ENCODE peak calls at places on chromosomes 11 and 22, in eight cellular contexts. One of them, this sample, is unnamed.

GRCh38 chr11:64124147-64124546 is 41.8 kb downstream of the MACROD1 start:
- DNase-seq in NCI-H187: no peak
- DNase-seq in hepatic stellate cell: no peak
- DNase-seq in activated CD8-positive, alpha-beta T cell treated with anti-CD3 and anti-CD28 coated beads for 36 hours: no peak
- DNase-seq in C1 segment of cervical spinal cord: no peak
- DNase-seq in activated CD4-positive, alpha-beta T cell treated with anti-CD3 and anti-CD28 coated beads, Interleukin-2, amount 50 U/mL, for 4 hours: no peak
- DNase-seq in LNCaP clone FGC: no peak
- DNase-seq in sciatic nerve: no peak
- DNase-seq in this sample: no peak

GRCh38 chr11:92642146-92642919 is 327.1 kb upstream of the MTNR1B start:
- DNase-seq in NCI-H187: no peak
- DNase-seq in hepatic stellate cell: no peak
- DNase-seq in activated CD8-positive, alpha-beta T cell treated with anti-CD3 and anti-CD28 coated beads for 36 hours: no peak
- DNase-seq in C1 segment of cervical spinal cord: no peak
- DNase-seq in activated CD4-positive, alpha-beta T cell treated with anti-CD3 and anti-CD28 coated beads, Interleukin-2, amount 50 U/mL, for 4 hours: no peak
- DNase-seq in LNCaP clone FGC: no peak
- DNase-seq in sciatic nerve: no peak
- DNase-seq in this sample: no peak

GRCh38 chr11:106827687-106828086 is 190.6 kb downstream of the GUCY1A2 start:
- DNase-seq in NCI-H187: no peak
- DNase-seq in hepatic stellate cell: no peak
- DNase-seq in activated CD8-positive, alpha-beta T cell treated with anti-CD3 and anti-CD28 coated beads for 36 hours: no peak
- DNase-seq in C1 segment of cervical spinal cord: no peak
- DNase-seq in activated CD4-positive, alpha-beta T cell treated with anti-CD3 and anti-CD28 coated beads, Interleukin-2, amount 50 U/mL, for 4 hours: no peak
- DNase-seq in LNCaP clone FGC: no peak
- DNase-seq in sciatic nerve: no peak
- DNase-seq in this sample: no peak

GRCh38 chr11:94134651-94135512 is 6.2 kb downstream of the PANX1 start:
- DNase-seq in NCI-H187: no peak
- DNase-seq in hepatic stellate cell: peak; percentile 57
- DNase-seq in activated CD8-positive, alpha-beta T cell treated with anti-CD3 and anti-CD28 coated beads for 36 hours: peak; percentile 72
- DNase-seq in C1 segment of cervical spinal cord: peak; percentile 26
- DNase-seq in activated CD4-positive, alpha-beta T cell treated with anti-CD3 and anti-CD28 coated beads, Interleukin-2, amount 50 U/mL, for 4 hours: peak; percentile 16
- DNase-seq in LNCaP clone FGC: no peak
- DNase-seq in sciatic nerve: peak; percentile 73
- DNase-seq in this sample: no peak

GRCh38 chr11:13207665-13208594 is 69.7 kb upstream of the BMAL1 start:
- DNase-seq in NCI-H187: no peak
- DNase-seq in hepatic stellate cell: peak; percentile 34
- DNase-seq in activated CD8-positive, alpha-beta T cell treated with anti-CD3 and anti-CD28 coated beads for 36 hours: peak; percentile 15
- DNase-seq in C1 segment of cervical spinal cord: no peak
- DNase-seq in activated CD4-positive, alpha-beta T cell treated with anti-CD3 and anti-CD28 coated beads, Interleukin-2, amount 50 U/mL, for 4 hours: no peak
- DNase-seq in LNCaP clone FGC: no peak
- DNase-seq in sciatic nerve: no peak
- DNase-seq in this sample: no peak

GRCh38 chr22:24185501-24186351 is 4.4 kb downstream of the SUSD2 start:
- DNase-seq in NCI-H187: no peak
- DNase-seq in hepatic stellate cell: no peak
- DNase-seq in activated CD8-positive, alpha-beta T cell treated with anti-CD3 and anti-CD28 coated beads for 36 hours: no peak
- DNase-seq in C1 segment of cervical spinal cord: no peak
- DNase-seq in activated CD4-positive, alpha-beta T cell treated with anti-CD3 and anti-CD28 coated beads, Interleukin-2, amount 50 U/mL, for 4 hours: no peak
- DNase-seq in LNCaP clone FGC: no peak
- DNase-seq in sciatic nerve: no peak
- DNase-seq in this sample: no peak

GRCh38 chr11:72222106-72222891 is 2.3 kb upstream of the INPPL1 start:
- DNase-seq in NCI-H187: no peak
- DNase-seq in hepatic stellate cell: no peak
- DNase-seq in activated CD8-positive, alpha-beta T cell treated with anti-CD3 and anti-CD28 coated beads for 36 hours: no peak
- DNase-seq in C1 segment of cervical spinal cord: no peak
- DNase-seq in activated CD4-positive, alpha-beta T cell treated with anti-CD3 and anti-CD28 coated beads, Interleukin-2, amount 50 U/mL, for 4 hours: no peak
- DNase-seq in LNCaP clone FGC: no peak
- DNase-seq in sciatic nerve: no peak
- DNase-seq in this sample: no peak

GRCh38 chr11:47132981-47133380 is 43.7 kb downstream of the ARFGAP2 start:
- DNase-seq in NCI-H187: no peak
- DNase-seq in hepatic stellate cell: no peak
- DNase-seq in activated CD8-positive, alpha-beta T cell treated with anti-CD3 and anti-CD28 coated beads for 36 hours: no peak
- DNase-seq in C1 segment of cervical spinal cord: no peak
- DNase-seq in activated CD4-positive, alpha-beta T cell treated with anti-CD3 and anti-CD28 coated beads, Interleukin-2, amount 50 U/mL, for 4 hours: no peak
- DNase-seq in LNCaP clone FGC: no peak
- DNase-seq in sciatic nerve: no peak
- DNase-seq in this sample: no peak

GRCh38 chr22:31082606-31083376 is 1.7 kb downstream of the SMTN start:
- DNase-seq in NCI-H187: no peak
- DNase-seq in hepatic stellate cell: peak; percentile 90
- DNase-seq in activated CD8-positive, alpha-beta T cell treated with anti-CD3 and anti-CD28 coated beads for 36 hours: peak; percentile 88
- DNase-seq in C1 segment of cervical spinal cord: no peak
- DNase-seq in activated CD4-positive, alpha-beta T cell treated with anti-CD3 and anti-CD28 coated beads, Interleukin-2, amount 50 U/mL, for 4 hours: peak; percentile 58
- DNase-seq in LNCaP clone FGC: no peak
- DNase-seq in sciatic nerve: peak; percentile 88
- DNase-seq in this sample: peak; percentile 42

GRCh38 chr22:29907753-29908515 is 25.0 kb downstream of the MTMR3 start:
- DNase-seq in NCI-H187: peak; percentile 20
- DNase-seq in hepatic stellate cell: peak; percentile 66
- DNase-seq in activated CD8-positive, alpha-beta T cell treated with anti-CD3 and anti-CD28 coated beads for 36 hours: peak; percentile 45
- DNase-seq in C1 segment of cervical spinal cord: no peak
- DNase-seq in activated CD4-positive, alpha-beta T cell treated with anti-CD3 and anti-CD28 coated beads, Interleukin-2, amount 50 U/mL, for 4 hours: no peak
- DNase-seq in LNCaP clone FGC: peak; percentile 99
- DNase-seq in sciatic nerve: peak; percentile 78
- DNase-seq in this sample: peak; percentile 5

GRCh38 chr22:19290400-19291217 is 910 bp downstream of the CLTCL1 start:
- DNase-seq in NCI-H187: no peak
- DNase-seq in hepatic stellate cell: no peak
- DNase-seq in activated CD8-positive, alpha-beta T cell treated with anti-CD3 and anti-CD28 coated beads for 36 hours: no peak
- DNase-seq in C1 segment of cervical spinal cord: no peak
- DNase-seq in activated CD4-positive, alpha-beta T cell treated with anti-CD3 and anti-CD28 coated beads, Interleukin-2, amount 50 U/mL, for 4 hours: no peak
- DNase-seq in LNCaP clone FGC: no peak
- DNase-seq in sciatic nerve: no peak
- DNase-seq in this sample: no peak

GRCh38 chr11:13214276-13214865 is 63.2 kb upstream of the BMAL1 start:
- DNase-seq in NCI-H187: no peak
- DNase-seq in hepatic stellate cell: no peak
- DNase-seq in activated CD8-positive, alpha-beta T cell treated with anti-CD3 and anti-CD28 coated beads for 36 hours: no peak
- DNase-seq in C1 segment of cervical spinal cord: no peak
- DNase-seq in activated CD4-positive, alpha-beta T cell treated with anti-CD3 and anti-CD28 coated beads, Interleukin-2, amount 50 U/mL, for 4 hours: no peak
- DNase-seq in LNCaP clone FGC: no peak
- DNase-seq in sciatic nerve: no peak
- DNase-seq in this sample: no peak

GRCh38 chr22:31753005-31753633 is 700 bp upstream of the DEPDC5 start:
- DNase-seq in NCI-H187: no peak
- DNase-seq in hepatic stellate cell: no peak
- DNase-seq in activated CD8-positive, alpha-beta T cell treated with anti-CD3 and anti-CD28 coated beads for 36 hours: peak; percentile 15
- DNase-seq in C1 segment of cervical spinal cord: peak; percentile 42
- DNase-seq in activated CD4-positive, alpha-beta T cell treated with anti-CD3 and anti-CD28 coated beads, Interleukin-2, amount 50 U/mL, for 4 hours: no peak
- DNase-seq in LNCaP clone FGC: no peak
- DNase-seq in sciatic nerve: peak; percentile 63
- DNase-seq in this sample: no peak

GRCh38 chr11:1936072-1936780 is 10.9 kb upstream of the MRPL23 start:
- DNase-seq in NCI-H187: no peak
- DNase-seq in hepatic stellate cell: no peak
- DNase-seq in activated CD8-positive, alpha-beta T cell treated with anti-CD3 and anti-CD28 coated beads for 36 hours: no peak
- DNase-seq in C1 segment of cervical spinal cord: no peak
- DNase-seq in activated CD4-positive, alpha-beta T cell treated with anti-CD3 and anti-CD28 coated beads, Interleukin-2, amount 50 U/mL, for 4 hours: no peak
- DNase-seq in LNCaP clone FGC: no peak
- DNase-seq in sciatic nerve: peak; percentile 51
- DNase-seq in this sample: no peak

GRCh38 chr11:27701262-27702105 is 1.2 kb upstream of the BDNF start:
- DNase-seq in NCI-H187: no peak
- DNase-seq in hepatic stellate cell: peak; percentile 54
- DNase-seq in activated CD8-positive, alpha-beta T cell treated with anti-CD3 and anti-CD28 coated beads for 36 hours: no peak
- DNase-seq in C1 segment of cervical spinal cord: no peak
- DNase-seq in activated CD4-positive, alpha-beta T cell treated with anti-CD3 and anti-CD28 coated beads, Interleukin-2, amount 50 U/mL, for 4 hours: no peak
- DNase-seq in LNCaP clone FGC: no peak
- DNase-seq in sciatic nerve: no peak
- DNase-seq in this sample: no peak

GRCh38 chr11:128294001-128294684 is 293.2 kb downstream of the ETS1 start:
- DNase-seq in NCI-H187: no peak
- DNase-seq in hepatic stellate cell: peak; percentile 14
- DNase-seq in activated CD8-positive, alpha-beta T cell treated with anti-CD3 and anti-CD28 coated beads for 36 hours: peak; percentile 45
- DNase-seq in C1 segment of cervical spinal cord: no peak
- DNase-seq in activated CD4-positive, alpha-beta T cell treated with anti-CD3 and anti-CD28 coated beads, Interleukin-2, amount 50 U/mL, for 4 hours: no peak
- DNase-seq in LNCaP clone FGC: no peak
- DNase-seq in sciatic nerve: no peak
- DNase-seq in this sample: no peak

GRCh38 chr11:23923357-23923756 is 573.5 kb upstream of the LUZP2 start:
- DNase-seq in NCI-H187: no peak
- DNase-seq in hepatic stellate cell: no peak
- DNase-seq in activated CD8-positive, alpha-beta T cell treated with anti-CD3 and anti-CD28 coated beads for 36 hours: no peak
- DNase-seq in C1 segment of cervical spinal cord: no peak
- DNase-seq in activated CD4-positive, alpha-beta T cell treated with anti-CD3 and anti-CD28 coated beads, Interleukin-2, amount 50 U/mL, for 4 hours: no peak
- DNase-seq in LNCaP clone FGC: no peak
- DNase-seq in sciatic nerve: no peak
- DNase-seq in this sample: no peak

GRCh38 chr11:78798567-78799170 is 224.0 kb upstream of the NARS2 start:
- DNase-seq in NCI-H187: no peak
- DNase-seq in hepatic stellate cell: no peak
- DNase-seq in activated CD8-positive, alpha-beta T cell treated with anti-CD3 and anti-CD28 coated beads for 36 hours: peak; percentile 59
- DNase-seq in C1 segment of cervical spinal cord: peak; percentile 30
- DNase-seq in activated CD4-positive, alpha-beta T cell treated with anti-CD3 and anti-CD28 coated beads, Interleukin-2, amount 50 U/mL, for 4 hours: no peak
- DNase-seq in LNCaP clone FGC: no peak
- DNase-seq in sciatic nerve: peak; percentile 82
- DNase-seq in this sample: no peak

GRCh38 chr11:83070878-83071640 is 638 bp downstream of the RAB30 start:
- DNase-seq in NCI-H187: no peak
- DNase-seq in hepatic stellate cell: peak; percentile 16
- DNase-seq in activated CD8-positive, alpha-beta T cell treated with anti-CD3 and anti-CD28 coated beads for 36 hours: peak; percentile 53
- DNase-seq in C1 segment of cervical spinal cord: no peak
- DNase-seq in activated CD4-positive, alpha-beta T cell treated with anti-CD3 and anti-CD28 coated beads, Interleukin-2, amount 50 U/mL, for 4 hours: peak; percentile 28
- DNase-seq in LNCaP clone FGC: no peak
- DNase-seq in sciatic nerve: peak; percentile 77
- DNase-seq in this sample: no peak

GRCh38 chr11:69640260-69640994 is 529 bp upstream of the CCND1 start:
- DNase-seq in NCI-H187: no peak
- DNase-seq in hepatic stellate cell: no peak
- DNase-seq in activated CD8-positive, alpha-beta T cell treated with anti-CD3 and anti-CD28 coated beads for 36 hours: peak; percentile 13
- DNase-seq in C1 segment of cervical spinal cord: no peak
- DNase-seq in activated CD4-positive, alpha-beta T cell treated with anti-CD3 and anti-CD28 coated beads, Interleukin-2, amount 50 U/mL, for 4 hours: no peak
- DNase-seq in LNCaP clone FGC: no peak
- DNase-seq in sciatic nerve: peak; percentile 77
- DNase-seq in this sample: no peak

GRCh38 chr11:46912526-46913150 is 5.7 kb downstream of the LRP4 start:
- DNase-seq in NCI-H187: peak; percentile 76
- DNase-seq in hepatic stellate cell: no peak
- DNase-seq in activated CD8-positive, alpha-beta T cell treated with anti-CD3 and anti-CD28 coated beads for 36 hours: no peak
- DNase-seq in C1 segment of cervical spinal cord: no peak
- DNase-seq in activated CD4-positive, alpha-beta T cell treated with anti-CD3 and anti-CD28 coated beads, Interleukin-2, amount 50 U/mL, for 4 hours: no peak
- DNase-seq in LNCaP clone FGC: no peak
- DNase-seq in sciatic nerve: no peak
- DNase-seq in this sample: no peak

GRCh38 chr11:95566151-95566670 is 223.4 kb downstream of the FAM76B start:
- DNase-seq in NCI-H187: no peak
- DNase-seq in hepatic stellate cell: no peak
- DNase-seq in activated CD8-positive, alpha-beta T cell treated with anti-CD3 and anti-CD28 coated beads for 36 hours: no peak
- DNase-seq in C1 segment of cervical spinal cord: no peak
- DNase-seq in activated CD4-positive, alpha-beta T cell treated with anti-CD3 and anti-CD28 coated beads, Interleukin-2, amount 50 U/mL, for 4 hours: no peak
- DNase-seq in LNCaP clone FGC: no peak
- DNase-seq in sciatic nerve: no peak
- DNase-seq in this sample: no peak

GRCh38 chr11:69357458-69358397 is 63.8 kb downstream of the MYEOV start:
- DNase-seq in NCI-H187: no peak
- DNase-seq in hepatic stellate cell: no peak
- DNase-seq in activated CD8-positive, alpha-beta T cell treated with anti-CD3 and anti-CD28 coated beads for 36 hours: no peak
- DNase-seq in C1 segment of cervical spinal cord: no peak
- DNase-seq in activated CD4-positive, alpha-beta T cell treated with anti-CD3 and anti-CD28 coated beads, Interleukin-2, amount 50 U/mL, for 4 hours: no peak
- DNase-seq in LNCaP clone FGC: no peak
- DNase-seq in sciatic nerve: peak; percentile 41
- DNase-seq in this sample: no peak